ENCODE peak calls at places on chromosomes 11 and 22, in six cellular contexts. X is neural crest cell, T is NCI-H748 treated with DMSO at 0.1 percent for 48 hours, O is T-cell, F is GM13976, D is RWPE1. I is an unnamed sample.

GRCh38 chr22:32996702-32997101 is 61.5 kb downstream of the SYN3 start:
- DNase-seq in X (no peak), T (no peak), O (no peak), F (no peak), D (peak), I (no peak)

GRCh38 chr11:78432058-78432515 is 14.5 kb upstream of the GAB2 start:
- DNase-seq in X (peak), T (no peak), O (no peak), F (no peak), D (no peak), I (no peak)

GRCh38 chr11:67504950-67505561 is at the start of gene PITPNM1:
- DNase-seq in X (peak), T (peak), O (peak), F (peak), D (peak), I (peak)

GRCh38 chr11:61893981-61894380 is 2.6 kb upstream of the FADS3 start:
- DNase-seq in X (no peak), T (no peak), O (no peak), F (no peak), D (no peak), I (no peak)

GRCh38 chr22:29872145-29872893 is 10.7 kb upstream of the MTMR3 start:
- DNase-seq in X (no peak), T (no peak), O (no peak), F (no peak), D (no peak), I (no peak)

GRCh38 chr22:28002181-28002700 is 83.2 kb upstream of the PITPNB start:
- DNase-seq in X (no peak), T (no peak), O (no peak), F (no peak), D (no peak), I (peak)

GRCh38 chr11:57274904-57275498 is 38.0 kb upstream of the APLNR start:
- DNase-seq in X (no peak), T (no peak), O (no peak), F (no peak), D (no peak), I (no peak)

GRCh38 chr22:19109198-19110063 is 12.8 kb downstream of the DGCR2 start:
- DNase-seq in X (no peak), T (no peak), O (no peak), F (peak), D (peak), I (peak)

GRCh38 chr11:61707574-61707973 is 27.4 kb downstream of the DAGLA start:
- DNase-seq in X (no peak), T (no peak), O (no peak), F (no peak), D (no peak), I (no peak)

GRCh38 chr11:126839496-126839895 is 161.1 kb downstream of the KIRREL3 start:
- DNase-seq in X (no peak), T (no peak), O (no peak), F (no peak), D (no peak), I (no peak)

GRCh38 chr11:91653091-91653754 is 571.4 kb upstream of the FAT3 start:
- DNase-seq in X (no peak), T (no peak), O (no peak), F (no peak), D (no peak), I (no peak)